ENCODE peak calls at places on chromosomes 13 and 19, in nine cellular contexts. J is retina; L is nephron progenitor cell; Z is mesenteric fat pad; F is uterus; T is activated naive CD8-positive, alpha-beta T cell treated with anti-CD3 and anti-CD28 coated beads, Interleukin-2, amount 50 U/mL, for 24 hours; A is dorsolateral prefrontal cortex; C is naive thymus-derived CD8-positive, alpha-beta T cell; I is germinal center. B is an unnamed sample.

GRCh38 chr19:16626796-16627193 is 1.2 kb downstream of the MED26 start:
- DNase-seq in J (no peak), L (peak; percentile 38), Z (no peak), F (no peak), T (peak; percentile 26), A (no peak), C (no peak), I (no peak), B (no peak)

GRCh38 chr19:49347835-49348234 is 12.6 kb downstream of the CD37 start:
- DNase-seq in J (no peak), L (no peak), Z (no peak), F (peak; percentile 46), T (no peak), A (peak; percentile 71), C (no peak), I (peak; percentile 63), B (no peak)

GRCh38 chr13:67120872-67121531 is 109.1 kb downstream of the PCDH9 start:
- DNase-seq in J (no peak), L (no peak), Z (no peak), F (no peak), T (no peak), A (no peak), C (no peak), I (no peak), B (peak; percentile 35)

GRCh38 chr13:111153977-111154332 is 38.8 kb downstream of the ARHGEF7 start:
- DNase-seq in J (no peak), L (peak; percentile 71), Z (no peak), F (no peak), T (peak; percentile 70), A (peak; percentile 30), C (no peak), I (peak; percentile 59), B (no peak)

GRCh38 chr13:32314968-32315254 is 252 bp downstream of the ZAR1L start:
- DNase-seq in J (no peak), L (no peak), Z (no peak), F (peak; percentile 43), T (peak; percentile 65), A (peak; percentile 15), C (peak; percentile 81), I (peak; percentile 56), B (peak; percentile 27)

GRCh38 chr19:45805719-45806118 is 9.4 kb downstream of the RSPH6A start:
- DNase-seq in J (no peak), L (no peak), Z (no peak), F (no peak), T (no peak), A (no peak), C (no peak), I (no peak), B (no peak)

GRCh38 chr19:31271569-31271911 is 77.7 kb downstream of the TSHZ3 start:
- DNase-seq in J (no peak), L (no peak), Z (no peak), F (no peak), T (no peak), A (no peak), C (no peak), I (no peak), B (no peak)

GRCh38 chr13:20492641-20493040 is 33.0 kb downstream of the CRYL1 start:
- DNase-seq in J (no peak), L (peak; percentile 21), Z (no peak), F (no peak), T (peak; percentile 44), A (no peak), C (peak; percentile 31), I (no peak), B (no peak)